ENCODE peak calls at places on chromosomes 5 and 9, in six cellular contexts. L is NCI-H1694 treated with DMSO at 0.1 percent for 48 hours, P is Kasumi-1, G is SW480, K is nucleus accumbens, B is T47D. S is an unnamed sample.

GRCh38 chr9:105816202-105816744 is 121.9 kb downstream of the TMEM38B start:
- DNase-seq in P (no peak), K (no peak), G (no peak), L (no peak), B (no peak), S (no peak)

GRCh38 chr9:97598461-97599288 is 34.5 kb downstream of the TSTD2 start:
- DNase-seq in L (peak; percentile 71), B (peak; percentile 22), P (peak; percentile 91), G (peak; percentile 84), K (peak; percentile 39), S (peak; percentile 74)

GRCh38 chr9:117714282-117714681 is 10.1 kb downstream of the TLR4 start:
- DNase-seq in P (no peak), L (no peak), B (no peak), K (no peak), G (peak; percentile 18), S (no peak)

GRCh38 chr5:43418561-43418960 is 6.4 kb upstream of the CCL28 start:
- DNase-seq in P (no peak), G (no peak), B (no peak), K (no peak), L (no peak), S (no peak)

GRCh38 chr9:137606005-137606601 is 617 bp downstream of the ARRDC1 start:
- DNase-seq in P (no peak), K (peak; percentile 2), L (no peak), B (no peak), G (no peak), S (no peak)

GRCh38 chr9:126327016-126327749 is 554 bp downstream of the MVB12B start:
- DNase-seq in B (no peak), P (no peak), G (no peak), L (no peak), K (peak; percentile 32), S (peak; percentile 60)

GRCh38 chr5:36944607-36945225 is 68.1 kb downstream of the NIPBL start:
- DNase-seq in G (peak; percentile 22), K (no peak), L (peak; percentile 85), P (peak; percentile 86), B (no peak), S (no peak)

GRCh38 chr9:93262537-93263310 is 78.8 kb downstream of the WNK2 start:
- DNase-seq in P (no peak), K (no peak), B (no peak), G (no peak), L (no peak), S (no peak)

GRCh38 chr5:72325566-72326297 is 5.6 kb downstream of the PTCD2 start:
- DNase-seq in G (no peak), L (peak; percentile 41), B (no peak), P (no peak), K (no peak), S (no peak)

GRCh38 chr5:53965459-53965858 is 344.9 kb downstream of the ARL15 start:
- DNase-seq in P (no peak), L (no peak), K (no peak), G (no peak), B (no peak), S (no peak)

GRCh38 chr9:28518439-28518838 is 945.2 kb upstream of the C9orf72 start:
- DNase-seq in B (no peak), K (no peak), G (no peak), L (no peak), P (no peak), S (no peak)

GRCh38 chr9:19934301-19934868 is 145.5 kb upstream of the SLC24A2 start:
- DNase-seq in B (no peak), G (no peak), L (no peak), K (no peak), P (no peak), S (no peak)

GRCh38 chr9:126722252-126722921 is 82.5 kb upstream of the ZBTB43 start:
- DNase-seq in B (peak; percentile 68), K (peak; percentile 60), G (peak; percentile 65), P (peak; percentile 71), L (peak; percentile 23), S (peak; percentile 82)

GRCh38 chr9:131618785-131619184 is 73.5 kb downstream of the PRRT1B start:
- DNase-seq in P (no peak), K (no peak), B (no peak), L (no peak), G (no peak), S (no peak)

GRCh38 chr9:114078021-114078780 is at the start of gene AMBP:
- DNase-seq in L (no peak), P (no peak), K (no peak), G (no peak), B (no peak), S (no peak)

S was measured in HEK293T.